ENCODE peak calls at places on chromosomes 2 and 18, in seven cellular contexts. A is thoracic aorta; W is stimulated activated CD4-positive, alpha-beta T cell treated with anti-CD3 and anti-CD28 coated beads, Interleukin-1b, Interleukin-23, amount 100 ng/mL, for 24 hours; M is neuronal stem cell; Y is IMR-90; I is SIG-M5; Q is Calu3. D is an unnamed sample.

GRCh38 chr2:64063924-64064331 is 44.7 kb upstream of the VPS54 start:
- DNase-seq in A (no peak), W (no peak), Y (peak), M (no peak), I (no peak), Q (no peak), D (no peak)

GRCh38 chr2:236538242-236538641 is 31.4 kb upstream of the ACKR3 start:
- DNase-seq in W (no peak), M (no peak), Y (no peak), I (no peak), Q (no peak), A (no peak), D (no peak)

GRCh38 chr2:1681017-1681318 is 63.3 kb downstream of the PXDN start:
- DNase-seq in Y (no peak), M (no peak), W (no peak), I (no peak), Q (no peak), A (no peak), D (no peak)

GRCh38 chr18:12306752-12307151 is 1.3 kb upstream of the TUBB6 start:
- DNase-seq in I (no peak), A (no peak), W (no peak), Q (no peak), Y (no peak), M (no peak), D (no peak)

GRCh38 chr2:184444217-184444616 is 154.1 kb upstream of the ZNF804A start:
- DNase-seq in I (no peak), Q (no peak), A (no peak), Y (no peak), W (no peak), M (no peak), D (no peak)

GRCh38 chr2:10133007-10133647 is 10.6 kb downstream of the RRM2 start:
- DNase-seq in A (no peak), Y (no peak), W (no peak), Q (no peak), M (no peak), I (no peak), D (no peak)

GRCh38 chr2:27518113-27518781 is 21.6 kb downstream of the GCKR start:
- DNase-seq in Q (no peak), W (no peak), M (no peak), Y (no peak), I (no peak), A (no peak), D (no peak)

GRCh38 chr18:74775239-74775638 is 177.6 kb downstream of the ZNF407 start:
- DNase-seq in Y (peak), Q (no peak), A (no peak), W (no peak), M (no peak), I (no peak), D (no peak)

GRCh38 chr2:206212673-206213513 is 53.2 kb downstream of the EEF1B2 start:
- DNase-seq in W (no peak), Y (peak), I (no peak), M (no peak), A (no peak), Q (no peak), D (no peak)

GRCh38 chr2:231685349-231686191 is 22.8 kb upstream of the PTMA start:
- DNase-seq in A (no peak), M (no peak), I (no peak), Y (no peak), W (no peak), Q (no peak), D (no peak)

GRCh38 chr2:20452551-20452950 is 5.7 kb downstream of the RHOB start:
- DNase-seq in A (no peak), I (no peak), Q (no peak), W (no peak), Y (peak), M (no peak), D (no peak)

GRCh38 chr2:68369340-68369734 is 4.3 kb downstream of the PLEK start:
- DNase-seq in A (no peak), I (no peak), M (no peak), Q (no peak), W (no peak), Y (no peak), D (no peak)

GRCh38 chr2:214277880-214278279 is 133.0 kb upstream of the VWC2L start:
- DNase-seq in Q (no peak), W (no peak), A (no peak), I (no peak), M (no peak), Y (no peak), D (no peak)

GRCh38 chr2:2846379-2847130 is 515.5 kb upstream of the MYT1L start:
- DNase-seq in W (no peak), M (no peak), I (no peak), Y (no peak), A (no peak), Q (no peak), D (no peak)

GRCh38 chr2:241443486-241444223 is 64.7 kb downstream of the STK25 start:
- DNase-seq in Y (peak), Q (peak), W (peak), A (no peak), I (peak), M (no peak), D (peak)